ENCODE peak calls at places on chromosomes 12 and 14, in nine cellular contexts. T is Peyer's patch, W is cardiac muscle cell, S is transverse colon, U is psoas muscle, K is A549, M is heart left ventricle, N is pancreas, H is mesendoderm. L is an unnamed sample.

GRCh38 chr14:99621948-99622347 is 17.9 kb upstream of the CCDC85C start:
- DNase-seq in T (no peak), M (no peak), S (no peak), N (no peak), K (no peak), W (no peak), H (no peak), U (no peak), L (no peak)

GRCh38 chr12:106917503-106917902 is 38.2 kb upstream of the TMEM263 start:
- DNase-seq in N (no peak), H (no peak), U (no peak), S (no peak), W (peak), M (no peak), K (no peak), T (no peak), L (no peak)

GRCh38 chr14:101223147-101223546 is 319.6 kb upstream of the RTL1 start:
- DNase-seq in W (no peak), K (no peak), M (no peak), H (no peak), N (no peak), U (no peak), S (no peak), T (no peak), L (no peak)

GRCh38 chr12:57161491-57161890 is 14.1 kb upstream of the LRP1-AS start:
- DNase-seq in K (no peak), N (no peak), M (no peak), S (no peak), U (no peak), T (no peak), H (no peak), W (no peak), L (no peak)

GRCh38 chr12:28378749-28379148 is 188.5 kb downstream of the CCDC91 start:
- DNase-seq in H (no peak), K (no peak), W (peak), N (no peak), U (no peak), T (no peak), S (no peak), M (no peak), L (no peak)

GRCh38 chr12:113130457-113131135 is 5.0 kb downstream of the RASAL1 start:
- DNase-seq in T (no peak), M (no peak), N (no peak), U (no peak), H (peak), S (no peak), K (no peak), W (no peak), L (no peak)

GRCh38 chr12:3597526-3598210 is 106.7 kb downstream of the PRMT8 start:
- DNase-seq in M (no peak), N (peak), T (peak), W (no peak), H (no peak), K (no peak), S (no peak), U (no peak), L (no peak)

GRCh38 chr14:71202881-71203280 is 295.6 kb downstream of the PCNX1 start:
- DNase-seq in S (no peak), U (no peak), M (no peak), H (peak), W (peak), T (no peak), K (no peak), N (no peak), L (no peak)

GRCh38 chr14:102901633-102902032 is 20.8 kb upstream of the AMN start:
- DNase-seq in T (no peak), W (no peak), K (no peak), N (no peak), H (no peak), M (no peak), S (peak), U (no peak), L (no peak)

GRCh38 chr12:57604454-57605307 is at the start of gene DTX3:
- DNase-seq in K (peak), N (peak), T (no peak), H (peak), M (peak), U (peak), S (no peak), W (peak), L (no peak)

GRCh38 chr12:49309361-49309760 is 13.7 kb upstream of the TROAP start:
- DNase-seq in T (no peak), S (no peak), U (no peak), N (peak), W (no peak), K (no peak), M (no peak), H (peak), L (no peak)

GRCh38 chr12:119938049-119938667 is 50.9 kb upstream of the BICDL1 start:
- DNase-seq in W (peak), T (peak), M (peak), S (peak), K (peak), U (peak), N (peak), H (peak), L (no peak)

GRCh38 chr12:6053541-6053940 is 70.9 kb downstream of the VWF start:
- DNase-seq in M (no peak), K (no peak), H (peak), T (no peak), U (no peak), W (peak), S (no peak), N (no peak), L (no peak)

GRCh38 chr14:89853976-89854693 is 100.4 kb downstream of the EFCAB11 start:
- DNase-seq in U (no peak), S (no peak), H (no peak), M (no peak), W (peak), N (no peak), T (no peak), K (no peak), L (no peak)

GRCh38 chr14:76194327-76194726 is 42.6 kb downstream of the GPATCH2L start:
- DNase-seq in W (no peak), S (no peak), T (no peak), N (no peak), M (no peak), K (no peak), H (no peak), U (no peak), L (no peak)

GRCh38 chr12:59046763-59047534 is 126.6 kb upstream of the LRIG3 start:
- DNase-seq in N (no peak), K (no peak), H (no peak), S (no peak), U (no peak), M (no peak), T (no peak), W (no peak), L (no peak)

GRCh38 chr12:63782466-63782865 is 2.8 kb downstream of the RXYLT1 start:
- DNase-seq in T (no peak), N (no peak), U (no peak), W (no peak), S (no peak), H (no peak), M (no peak), K (no peak), L (no peak)

GRCh38 chr12:24911284-24911791 is 37.6 kb downstream of the BCAT1 start:
- DNase-seq in N (no peak), K (no peak), M (no peak), T (no peak), H (peak), U (no peak), W (peak), S (no peak), L (no peak)

GRCh38 chr12:87809916-87810315 is 219.3 kb downstream of the C12orf50 start:
- DNase-seq in U (no peak), K (no peak), M (no peak), N (no peak), T (no peak), W (no peak), H (no peak), S (no peak), L (no peak)

GRCh38 chr12:3244219-3244750 is 167.1 kb downstream of the TSPAN9 start:
- DNase-seq in W (no peak), M (no peak), U (no peak), S (no peak), N (no peak), K (no peak), T (no peak), H (no peak), L (no peak)

GRCh38 chr12:111777345-111778045 is 10.8 kb downstream of the ALDH2 start:
- DNase-seq in N (no peak), M (peak), W (no peak), T (peak), H (no peak), U (no peak), K (peak), S (peak), L (no peak)

GRCh38 chr14:77648520-77649200 is 32.2 kb upstream of the SPTLC2 start:
- DNase-seq in T (no peak), S (no peak), U (no peak), M (no peak), N (no peak), K (no peak), H (no peak), W (no peak), L (no peak)

GRCh38 chr14:94123296-94123695 is 6.1 kb downstream of the IFI27L2 start:
- DNase-seq in T (no peak), U (no peak), W (no peak), M (no peak), N (peak), H (no peak), S (no peak), K (no peak), L (no peak)

GRCh38 chr14:80535171-80535570 is 323.9 kb upstream of the DIO2 start:
- DNase-seq in M (no peak), U (no peak), H (peak), W (peak), T (no peak), K (no peak), S (no peak), N (no peak), L (no peak)

GRCh38 chr12:10016881-10017280 is 6.5 kb downstream of the CLEC12B start:
- DNase-seq in W (peak), H (no peak), K (peak), M (no peak), T (no peak), S (no peak), U (no peak), N (no peak), L (no peak)

GRCh38 chr14:54489731-54490447 is 1.1 kb upstream of the GMFB start:
- DNase-seq in U (no peak), S (no peak), W (no peak), K (no peak), H (peak), N (no peak), T (no peak), M (no peak), L (no peak)

GRCh38 chr12:3313655-3314305 is 177.2 kb upstream of the PRMT8 start:
- DNase-seq in T (no peak), S (no peak), K (peak), U (no peak), M (peak), H (peak), N (no peak), W (peak), L (no peak)

GRCh38 chr14:104283197-104284106 is 145.1 kb downstream of the KIF26A start:
- DNase-seq in U (peak), H (no peak), N (peak), S (peak), M (peak), W (no peak), K (no peak), T (peak), L (no peak)

GRCh38 chr14:105529506-105530445 is 3.4 kb downstream of the TMEM121 start:
- DNase-seq in T (no peak), U (no peak), K (no peak), S (peak), H (no peak), W (no peak), M (no peak), N (peak), L (no peak)

GRCh38 chr12:106032141-106032925 is 106.4 kb downstream of the NUAK1 start:
- DNase-seq in U (no peak), W (peak), S (no peak), N (no peak), H (peak), M (no peak), K (no peak), T (no peak), L (no peak)

GRCh38 chr14:104680056-104680805 is 9.2 kb upstream of the INF2 start:
- DNase-seq in K (peak), N (no peak), U (peak), W (peak), S (peak), M (no peak), H (peak), T (peak), L (peak)

GRCh38 chr12:132170094-132170636 is 25.9 kb downstream of the NOC4L start:
- DNase-seq in W (peak), S (no peak), M (peak), U (peak), T (no peak), N (peak), H (no peak), K (no peak), L (no peak)

GRCh38 chr12:19129121-19129485 is 430 bp upstream of the PLEKHA5 start:
- DNase-seq in K (no peak), T (no peak), S (no peak), H (no peak), N (no peak), M (no peak), W (no peak), U (no peak), L (no peak)

GRCh38 chr14:74418031-74418430 is 8.0 kb downstream of the SYNDIG1L start:
- DNase-seq in K (no peak), W (no peak), T (no peak), U (no peak), S (no peak), H (no peak), N (no peak), M (no peak), L (no peak)

GRCh38 chr14:101072945-101073597 is 169.5 kb upstream of the RTL1 start:
- DNase-seq in M (no peak), H (peak), K (peak), S (peak), N (peak), W (peak), U (peak), T (peak), L (peak)

GRCh38 chr14:74290415-74290814 is 12.3 kb downstream of the ABCD4 start:
- DNase-seq in W (peak), T (no peak), S (no peak), M (no peak), K (peak), N (no peak), U (no peak), H (peak), L (no peak)

GRCh38 chr12:97595423-97595822 is 132.8 kb downstream of the RMST start:
- DNase-seq in N (no peak), H (no peak), S (no peak), K (no peak), U (no peak), W (no peak), T (no peak), M (no peak), L (no peak)
- H3K27ac ChIP-seq in N (no peak), H (no peak), S (no peak), K (no peak), U (no peak), W (no peak), T (no peak), M (no peak), L (peak)

GRCh38 chr12:52083638-52083996 is 4.1 kb downstream of the SMIM41 start:
- DNase-seq in W (no peak), H (no peak), N (no peak), T (no peak), K (no peak), S (no peak), M (no peak), U (no peak), L (no peak)

GRCh38 chr12:52082668-52082987 is 3.1 kb downstream of the SMIM41 start:
- DNase-seq in S (no peak), M (no peak), K (no peak), N (peak), H (no peak), W (no peak), T (no peak), U (no peak), L (no peak)

GRCh38 chr12:52082988-52083637 is 3.6 kb downstream of the SMIM41 start:
- DNase-seq in M (peak), T (no peak), N (peak), H (peak), S (peak), U (peak), K (peak), W (peak), L (no peak)

GRCh38 chr12:52081263-52081733 is 1.8 kb downstream of the SMIM41 start:
- DNase-seq in S (no peak), H (no peak), T (no peak), N (peak), M (peak), U (no peak), K (no peak), W (no peak), L (no peak)

GRCh38 chr12:52082026-52082667 is 2.6 kb downstream of the SMIM41 start:
- DNase-seq in N (peak), U (peak), M (peak), K (no peak), S (no peak), H (no peak), W (peak), T (no peak), L (no peak)
- H3K27ac ChIP-seq in N (no peak), U (peak), M (peak), K (no peak), S (peak), H (no peak), W (peak), T (peak), L (no peak)

GRCh38 chr12:116277393-116278258 is at the start of gene MED13L:
- DNase-seq in M (peak), S (peak), H (peak), W (peak), N (peak), K (peak), T (peak), U (peak), L (peak)
- H3K27ac ChIP-seq in M (peak), S (peak), H (peak), W (peak), N (peak), K (peak), T (peak), U (peak), L (peak)

GRCh38 chr12:52871291-52871961 is 22.6 kb upstream of the KRT78 start:
- DNase-seq in N (no peak), S (peak), W (peak), U (no peak), K (peak), T (peak), H (peak), M (no peak), L (peak)

GRCh38 chr12:52873513-52873831 is 24.7 kb upstream of the KRT78 start:
- DNase-seq in N (no peak), T (no peak), H (no peak), S (no peak), K (no peak), W (no peak), U (no peak), M (no peak), L (no peak)

GRCh38 chr12:52867636-52868035 is 18.8 kb upstream of the KRT78 start:
- DNase-seq in S (peak), N (no peak), T (peak), H (no peak), U (peak), M (peak), K (no peak), W (no peak), L (peak)

GRCh38 chr12:52872644-52873384 is 24.0 kb upstream of the KRT78 start:
- DNase-seq in S (peak), K (no peak), M (no peak), H (no peak), N (no peak), T (peak), U (no peak), W (no peak), L (no peak)

GRCh38 chr12:52870361-52871290 is 21.8 kb upstream of the KRT78 start:
- DNase-seq in H (peak), N (peak), S (peak), U (peak), T (peak), M (peak), W (peak), K (peak), L (no peak)
- H3K27ac ChIP-seq in H (no peak), N (no peak), S (peak), U (no peak), T (peak), M (no peak), W (no peak), K (peak), L (peak)

GRCh38 chr14:21039585-21040369 is 2.4 kb upstream of the RNASE7 start:
- DNase-seq in M (peak), W (peak), K (peak), N (no peak), U (peak), S (peak), H (peak), T (no peak), L (no peak)
- H3K27ac ChIP-seq in M (peak), W (peak), K (no peak), N (peak), U (peak), S (peak), H (no peak), T (peak), L (peak)

DNA sequence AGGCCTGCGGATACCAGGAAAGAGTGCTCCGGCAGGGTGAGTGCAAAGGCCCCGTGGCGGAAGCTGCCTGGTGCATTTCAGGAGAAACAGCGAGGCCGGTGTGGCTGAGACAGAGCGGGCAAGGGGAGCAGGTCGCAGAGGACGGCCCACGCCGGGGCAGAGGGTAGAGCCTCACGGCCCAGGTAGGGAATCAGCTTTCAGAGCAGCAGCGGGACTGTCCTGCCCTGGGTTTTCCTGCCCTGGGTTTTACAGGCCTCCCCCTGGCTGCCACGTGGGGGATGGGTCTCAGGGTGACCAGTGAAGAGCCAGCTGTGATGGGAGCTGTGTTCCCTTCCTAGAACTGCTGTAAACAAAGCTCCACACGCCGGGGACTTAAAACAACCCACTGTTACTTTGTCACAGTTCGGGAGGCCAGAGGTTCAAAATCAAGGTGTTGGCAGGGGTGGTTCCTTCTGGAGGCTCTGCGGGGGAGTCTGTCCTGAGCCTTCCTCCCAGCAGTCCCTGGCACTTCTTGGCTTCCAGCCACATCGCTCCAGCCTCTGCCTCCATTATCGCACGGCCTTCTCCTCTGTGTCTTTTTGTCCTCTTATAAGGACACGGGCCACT is 10.4 kb downstream of the NCOR2 start:
- DNase-seq in M (no peak), K (no peak), S (no peak), N (peak), T (peak), W (no peak), H (no peak), U (no peak), L (no peak)
- H3K27ac ChIP-seq in M (peak), K (no peak), S (peak), N (no peak), T (peak), W (peak), H (no peak), U (no peak), L (no peak)

GRCh38 chr14:34205799-34206198 is 254.9 kb upstream of the EGLN3 start:
- DNase-seq in M (no peak), T (no peak), N (no peak), H (no peak), U (no peak), S (no peak), K (no peak), W (no peak), L (no peak)
- H3K27ac ChIP-seq in M (no peak), T (no peak), N (no peak), H (no peak), U (no peak), S (no peak), K (no peak), W (no peak), L (no peak)

GRCh38 chr12:93377252-93377542 is 528 bp upstream of the NUDT4 start:
- DNase-seq in U (no peak), T (no peak), H (no peak), K (no peak), W (no peak), N (no peak), M (no peak), S (no peak), L (no peak)
- H3K27ac ChIP-seq in U (peak), T (peak), H (no peak), K (peak), W (peak), N (peak), M (peak), S (peak), L (peak)